ENCODE peak calls at places on chromosomes 12 and 14, in five cellular contexts. L, F, B, I and R are unnamed samples.

GRCh38 chr12:96578526-96579125 is 89.2 kb downstream of the CFAP54 start:
- DNase-seq in L (no peak), F (peak), B (peak), I (peak), R (peak)

GRCh38 chr12:93706387-93706786 is 29.2 kb downstream of the CRADD start:
- DNase-seq in L (no peak), F (no peak), B (no peak), I (no peak), R (no peak)

GRCh38 chr12:10957741-10958140 is 18.7 kb upstream of the TAS2R14 start:
- DNase-seq in L (no peak), F (no peak), B (no peak), I (no peak), R (no peak)

GRCh38 chr12:113292091-113292490 is 42.8 kb downstream of the SLC8B1 start:
- DNase-seq in L (no peak), F (peak), B (no peak), I (peak), R (no peak)

GRCh38 chr12:23084236-23084995 is 459.4 kb downstream of the ETNK1 start:
- DNase-seq in L (no peak), F (peak), B (no peak), I (peak), R (no peak)

GRCh38 chr12:54306925-54307731 is 6.3 kb upstream of the NFE2 start:
- DNase-seq in L (peak), F (no peak), B (no peak), I (no peak), R (no peak)

GRCh38 chr14:81435578-81436295 is 35.6 kb upstream of the STON2 start:
- DNase-seq in L (peak), F (peak), B (peak), I (peak), R (peak)

GRCh38 chr12:105906545-105906944 is 232.2 kb downstream of the NUAK1 start:
- DNase-seq in L (no peak), F (no peak), B (no peak), I (no peak), R (peak)

GRCh38 chr12:15796493-15797141 is 7.4 kb upstream of the EPS8 start:
- DNase-seq in L (no peak), F (peak), B (no peak), I (peak), R (no peak)

GRCh38 chr14:94673781-94674231 is 61.6 kb downstream of the SERPINA3 start:
- DNase-seq in L (no peak), F (peak), B (no peak), I (no peak), R (no peak)

GRCh38 chr12:118136559-118137003 is 657 bp downstream of the PEBP1 start:
- DNase-seq in L (peak), F (peak), B (peak), I (peak), R (peak)

GRCh38 chr14:37082431-37082830 is 90.0 kb downstream of the SLC25A21 start:
- DNase-seq in L (no peak), F (no peak), B (no peak), I (no peak), R (no peak)

GRCh38 chr12:1932264-1932777 is 13.9 kb upstream of the CACNA2D4 start:
- DNase-seq in L (peak), F (no peak), B (no peak), I (no peak), R (no peak)

GRCh38 chr14:49303952-49304516 is 282.1 kb downstream of the RPS29 start:
- DNase-seq in L (peak), F (peak), B (peak), I (peak), R (peak)

GRCh38 chr12:103632554-103633216 is 45.6 kb downstream of the STAB2 start:
- DNase-seq in L (peak), F (peak), B (peak), I (peak), R (peak)

GRCh38 chr12:57276935-57277563 is 26.1 kb upstream of the STAC3 start:
- DNase-seq in L (peak), F (peak), B (no peak), I (peak), R (peak)

GRCh38 chr14:77103954-77104353 is 5.9 kb downstream of the CIPC start:
- DNase-seq in L (no peak), F (no peak), B (no peak), I (no peak), R (no peak)

GRCh38 chr12:52847335-52848102 is 1.3 kb downstream of the KRT78 start:
- DNase-seq in L (peak), F (no peak), B (no peak), I (no peak), R (no peak)

GRCh38 chr14:95918466-95918865 is 41.8 kb downstream of the TUNAR start:
- DNase-seq in L (no peak), F (peak), B (peak), I (no peak), R (no peak)

GRCh38 chr14:37590096-37590809 is 4.8 kb downstream of the FOXA1 start:
- DNase-seq in L (no peak), F (no peak), B (no peak), I (peak), R (no peak)

GRCh38 chr12:12563529-12563928 is 866 bp upstream of the DUSP16 start:
- DNase-seq in L (no peak), F (peak), B (no peak), I (peak), R (no peak)

GRCh38 chr12:109740694-109741245 is 27.1 kb downstream of the FAM222A start:
- DNase-seq in L (no peak), F (no peak), B (no peak), I (no peak), R (peak)

GRCh38 chr14:89779707-89780106 is 174.8 kb downstream of the EFCAB11 start:
- DNase-seq in L (peak), F (no peak), B (no peak), I (no peak), R (peak)

GRCh38 chr14:90091393-90091792 is 29.6 kb downstream of the KCNK13 start:
- DNase-seq in L (no peak), F (peak), B (no peak), I (no peak), R (no peak)

GRCh38 chr14:61231810-61232209 is 49.3 kb downstream of the TMEM30B start:
- DNase-seq in L (no peak), F (no peak), B (no peak), I (no peak), R (no peak)

GRCh38 chr12:33771889-33772288 is 250.4 kb upstream of the ALG10 start:
- DNase-seq in L (no peak), F (no peak), B (no peak), I (no peak), R (no peak)

GRCh38 chr12:15225136-15225535 is 3.9 kb upstream of the RERG start:
- DNase-seq in L (no peak), F (no peak), B (no peak), I (no peak), R (no peak)

GRCh38 chr14:101467181-101467926 is 93.9 kb upstream of the DIO3 start:
- DNase-seq in L (no peak), F (no peak), B (no peak), I (no peak), R (no peak)

GRCh38 chr12:47814539-47815170 is 5.0 kb downstream of the HDAC7 start:
- DNase-seq in L (no peak), F (no peak), B (no peak), I (no peak), R (no peak)
- H3K18ac ChIP-seq in L (no peak), F (no peak), B (peak), I (no peak), R (no peak)

GRCh38 chr14:103715052-103716000 is at the start of the genes XRCC3 and ZFYVE21:
- DNase-seq in L (peak), F (peak), B (peak), I (peak), R (peak)
- H2AK5ac ChIP-seq in L (no peak), F (peak), B (peak), I (peak), R (no peak)

GRCh38 chr12:119148049-119148448 is 30.7 kb upstream of the HSPB8 start:
- DNase-seq in L (no peak), F (no peak), B (no peak), I (no peak), R (no peak)

GRCh38 chr12:119149270-119149669 is 29.5 kb upstream of the HSPB8 start:
- DNase-seq in L (no peak), F (no peak), B (no peak), I (no peak), R (no peak)

GRCh38 chr12:119139448-119139847 is 39.3 kb upstream of the HSPB8 start:
- DNase-seq in L (no peak), F (no peak), B (no peak), I (no peak), R (no peak)

GRCh38 chr12:119145367-119145766 is 33.4 kb upstream of the HSPB8 start:
- DNase-seq in L (peak), F (no peak), B (no peak), I (no peak), R (peak)
- H3K18ac ChIP-seq in L (peak), F (no peak), B (peak), I (no peak), R (no peak)

GRCh38 chr12:40874868-40875267 is 182.6 kb downstream of the CNTN1 start:
- DNase-seq in L (no peak), F (no peak), B (no peak), I (no peak), R (no peak)
- H2AK5ac ChIP-seq in L (no peak), F (no peak), B (no peak), I (no peak), R (no peak)

GRCh38 chr14:99535448-99535847 is 54.2 kb downstream of the CCNK start:
- DNase-seq in L (no peak), F (no peak), B (no peak), I (no peak), R (no peak)

GRCh38 chr14:99538275-99538674 is 57.1 kb downstream of the CCNK start:
- DNase-seq in L (no peak), F (peak), B (no peak), I (no peak), R (peak)

GRCh38 chr14:99535908-99536778 is 54.9 kb downstream of the CCNK start:
- DNase-seq in L (no peak), F (no peak), B (no peak), I (no peak), R (no peak)

GRCh38 chr14:99538733-99539132 is 57.5 kb downstream of the CCNK start:
- DNase-seq in L (no peak), F (no peak), B (no peak), I (no peak), R (no peak)

GRCh38 chr14:99537399-99537798 is 56.2 kb downstream of the CCNK start:
- DNase-seq in L (no peak), F (peak), B (no peak), I (peak), R (peak)
- H3K18ac ChIP-seq in L (peak), F (peak), B (peak), I (peak), R (no peak)

DNA sequence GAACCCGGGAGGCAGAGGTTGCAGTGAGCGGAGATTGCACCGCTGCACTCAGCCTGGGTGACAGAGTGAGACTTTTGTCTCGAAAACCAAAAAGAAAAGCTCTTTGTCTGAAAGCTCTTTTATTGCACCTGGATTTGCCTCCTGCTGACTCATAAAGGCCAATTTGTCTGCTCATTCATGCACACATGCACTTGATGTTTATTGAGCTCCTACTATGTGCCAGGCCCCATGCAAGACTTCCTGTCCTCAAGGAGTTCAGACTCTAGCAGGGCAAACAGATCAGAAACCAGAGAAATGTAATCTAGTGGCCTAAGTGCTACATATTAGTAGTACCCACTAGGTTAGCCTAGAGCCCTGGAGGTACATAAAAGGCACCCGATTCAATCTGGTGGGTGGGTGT is 16.3 kb upstream of the MLEC start:
- DNase-seq in L (no peak), F (no peak), B (no peak), I (no peak), R (no peak)
- H2AK5ac ChIP-seq in L (no peak), F (no peak), B (no peak), I (no peak), R (no peak)

GRCh38 chr14:71320107-71320733 is 413.0 kb downstream of the PCNX1 start:
- DNase-seq in L (peak), F (peak), B (peak), I (peak), R (peak)

GRCh38 chr14:71322660-71323250 is 415.5 kb downstream of the PCNX1 start:
- DNase-seq in L (no peak), F (peak), B (no peak), I (peak), R (peak)

GRCh38 chr14:71320734-71321555 is 413.7 kb downstream of the PCNX1 start:
- DNase-seq in L (peak), F (peak), B (peak), I (peak), R (peak)

GRCh38 chr14:71319646-71320045 is 412.4 kb downstream of the PCNX1 start:
- DNase-seq in L (no peak), F (peak), B (no peak), I (no peak), R (peak)

DNA sequence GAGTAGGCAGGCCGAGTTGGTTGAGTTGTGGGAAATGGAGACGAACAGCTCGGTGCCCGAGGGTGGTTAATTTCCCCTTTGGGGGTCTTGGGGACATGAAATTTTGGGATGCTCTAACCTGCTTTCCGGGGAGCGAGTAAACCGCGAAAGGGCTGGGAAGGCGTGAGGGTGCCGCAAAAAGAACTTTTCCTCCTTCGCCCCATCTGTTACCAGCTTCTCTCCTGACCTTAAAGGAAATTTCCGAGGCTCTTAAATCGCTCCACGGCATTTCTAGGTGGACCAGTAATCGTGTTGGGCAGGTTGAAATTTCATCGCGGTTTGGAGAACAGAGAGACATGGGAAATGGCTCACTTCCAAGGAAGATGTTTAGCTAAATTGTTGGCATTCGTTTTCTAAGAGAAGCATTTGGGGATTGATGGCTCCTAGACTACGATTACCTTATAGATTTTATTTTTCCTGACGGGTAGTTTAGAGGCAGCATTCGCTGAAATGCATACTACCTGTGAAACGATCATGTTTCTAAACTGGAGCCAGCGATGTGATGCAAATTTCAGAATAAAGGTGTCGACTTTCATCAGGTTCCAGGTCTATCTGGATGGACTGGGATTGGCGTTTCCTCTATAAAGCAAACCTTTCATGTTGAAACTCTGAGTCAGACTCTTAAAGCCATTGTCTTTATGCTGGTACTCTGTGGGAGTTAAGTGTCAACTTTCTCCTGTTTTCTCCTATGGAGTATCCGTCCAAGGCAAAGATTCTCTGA is 414.5 kb downstream of the PCNX1 start:
- DNase-seq in L (peak), F (peak), B (peak), I (peak), R (peak)
- H3K18ac ChIP-seq in L (peak), F (peak), B (peak), I (peak), R (peak)